ENCODE peak calls at places on chromosomes 5 and 9, in five cellular contexts. K, P, O, B and F are unnamed samples.

GRCh38 chr5:102794047-102794446 is 38.9 kb downstream of the PAM start:
- DNase-seq in B (no peak), P (no peak), O (no peak), K (no peak), F (no peak)

GRCh38 chr9:136024696-136025316 is 63.6 kb upstream of the UBAC1 start:
- DNase-seq in K (no peak), B (no peak), O (no peak), P (no peak), F (no peak)

GRCh38 chr9:108869092-108869725 is 7.1 kb downstream of the ACTL7A start:
- DNase-seq in B (no peak), P (peak), O (no peak), K (no peak), F (peak)

GRCh38 chr5:116759860-116760644 is 185.4 kb upstream of the SEMA6A start:
- DNase-seq in K (no peak), B (no peak), P (peak), O (no peak), F (peak)

GRCh38 chr9:36625006-36625600 is 52.4 kb downstream of the MELK start:
- DNase-seq in P (peak), K (no peak), B (peak), O (no peak), F (peak)

GRCh38 chr5:145680744-145681143 is 154.4 kb downstream of the PRELID2 start:
- DNase-seq in P (no peak), O (no peak), B (no peak), K (no peak), F (no peak)

GRCh38 chr9:107707915-107708441 is 218.4 kb upstream of the KLF4 start:
- DNase-seq in P (peak), B (no peak), O (no peak), K (no peak), F (peak)

GRCh38 chr9:656918-657583 is 184.4 kb upstream of the DMRT1 start:
- DNase-seq in P (no peak), K (no peak), O (no peak), B (no peak), F (no peak)

GRCh38 chr5:135308245-135308644 is 90.8 kb downstream of the MACROH2A1 start:
- DNase-seq in K (no peak), O (no peak), P (peak), B (no peak), F (peak)

GRCh38 chr9:88478236-88478635 is 56.7 kb upstream of the NXNL2 start:
- DNase-seq in B (no peak), O (no peak), P (no peak), K (no peak), F (peak)

GRCh38 chr5:103908327-103909099 is 345.9 kb upstream of the NUDT12 start:
- DNase-seq in B (no peak), O (no peak), K (no peak), P (no peak), F (no peak)

GRCh38 chr9:131610231-131610761 is 65.0 kb downstream of the PRRT1B start:
- DNase-seq in K (no peak), P (no peak), O (no peak), B (peak), F (peak)

GRCh38 chr5:109688647-109688998 is 1.1 kb upstream of the MAN2A1 start:
- DNase-seq in K (peak), O (no peak), B (no peak), P (no peak), F (peak)

GRCh38 chr5:14213253-14213652 is 70.1 kb downstream of the TRIO start:
- DNase-seq in P (no peak), B (no peak), O (no peak), K (no peak), F (no peak)

GRCh38 chr5:64273276-64273675 is 107.6 kb downstream of the RNF180 start:
- DNase-seq in O (no peak), P (no peak), B (no peak), K (no peak), F (no peak)

GRCh38 chr5:115842952-115843351 is 1.2 kb downstream of the AP3S1 start:
- DNase-seq in O (no peak), P (no peak), K (peak), B (no peak), F (peak)

GRCh38 chr5:125679522-125679921 is 743.7 kb upstream of the GRAMD2B start:
- DNase-seq in B (no peak), O (no peak), P (peak), K (no peak), F (no peak)

GRCh38 chr5:141558150-141558549 is 60.6 kb downstream of the DIAPH1 start:
- DNase-seq in O (no peak), P (no peak), K (no peak), B (no peak), F (no peak)

GRCh38 chr9:38339087-38339486 is 53.4 kb upstream of the ALDH1B1 start:
- DNase-seq in K (no peak), O (no peak), P (peak), B (no peak), F (peak)

GRCh38 chr5:82336566-82337351 is 58.6 kb upstream of the RPS23 start:
- DNase-seq in P (no peak), B (no peak), O (no peak), K (no peak), F (no peak)

GRCh38 chr9:80492221-80492620 is 920.5 kb downstream of the TLE4 start:
- DNase-seq in K (peak), O (no peak), P (peak), B (no peak), F (peak)

GRCh38 chr5:9774472-9775079 is 144.4 kb upstream of the TAS2R1 start:
- DNase-seq in K (no peak), B (peak), O (no peak), P (peak), F (peak)

GRCh38 chr9:98191615-98192502 is 578 bp downstream of the CORO2A start:
- DNase-seq in P (no peak), O (no peak), B (no peak), K (no peak), F (no peak)

GRCh38 chr5:181186902-181187499 is 18.0 kb downstream of the TRIM7 start:
- DNase-seq in O (no peak), P (no peak), B (no peak), K (no peak), F (no peak)

GRCh38 chr9:85408494-85408893 is 333.3 kb downstream of the AGTPBP1 start:
- DNase-seq in O (no peak), B (no peak), P (no peak), K (peak), F (no peak)

GRCh38 chr5:6633469-6634326 is 458 bp downstream of the SRD5A1 start:
- DNase-seq in B (no peak), K (peak), O (no peak), P (peak), F (no peak)

GRCh38 chr5:121315786-121316185 is 535.9 kb upstream of the FTMT start:
- DNase-seq in K (no peak), P (no peak), O (no peak), B (no peak), F (no peak)

GRCh38 chr9:95515272-95516113 is 1.3 kb downstream of the PTCH1 start:
- DNase-seq in O (no peak), B (no peak), P (no peak), K (no peak), F (no peak)

GRCh38 chr5:110900829-110901228 is 162.0 kb downstream of the SLC25A46 start:
- DNase-seq in B (peak), P (peak), O (no peak), K (no peak), F (peak)

GRCh38 chr5:172778223-172778814 is 7.3 kb upstream of the DUSP1 start:
- DNase-seq in B (no peak), O (no peak), K (no peak), P (peak), F (peak)

GRCh38 chr9:35852267-35852815 is 17.9 kb downstream of the OR13J1 start:
- DNase-seq in B (no peak), P (no peak), O (no peak), K (no peak), F (no peak)

GRCh38 chr5:37771203-37771611 is 68.6 kb downstream of the GDNF start:
- DNase-seq in K (no peak), O (no peak), B (no peak), P (no peak), F (no peak)

GRCh38 chr5:8944005-8944404 is 601.9 kb downstream of the SEMA5A start:
- DNase-seq in B (no peak), K (no peak), P (peak), O (no peak), F (no peak)

GRCh38 chr5:115555084-115555633 is 10.6 kb upstream of the FEM1C start:
- DNase-seq in P (no peak), B (no peak), O (no peak), K (no peak), F (no peak)

GRCh38 chr9:136711751-136712689 is at the start of gene DIPK1B:
- DNase-seq in B (no peak), P (no peak), K (no peak), O (no peak), F (no peak)

GRCh38 chr5:134462047-134462575 is 50.4 kb upstream of the CDKN2AIPNL start:
- DNase-seq in B (no peak), O (no peak), K (no peak), P (no peak), F (no peak)

GRCh38 chr9:127283917-127284316 is 19.3 kb downstream of the GARNL3 start:
- DNase-seq in P (peak), B (no peak), O (peak), K (no peak), F (peak)

GRCh38 chr9:38235244-38235643 is 157.3 kb upstream of the ALDH1B1 start:
- DNase-seq in B (no peak), K (no peak), O (no peak), P (no peak), F (no peak)

GRCh38 chr5:93006915-93007314 is 574.1 kb downstream of the NR2F1-AS1 start:
- DNase-seq in P (no peak), K (no peak), B (no peak), O (no peak), F (no peak)

GRCh38 chr9:105051897-105052296 is 123.9 kb upstream of the ABCA1 start:
- DNase-seq in B (no peak), K (no peak), P (no peak), O (no peak), F (no peak)

GRCh38 chr5:174218162-174218561 is 172.7 kb downstream of the NSG2 start:
- DNase-seq in P (no peak), K (no peak), O (no peak), B (no peak), F (no peak)
- TF ChIP-seq CTCF in P (no peak), K (no peak), O (no peak), B (no peak), F (no peak)

DNA sequence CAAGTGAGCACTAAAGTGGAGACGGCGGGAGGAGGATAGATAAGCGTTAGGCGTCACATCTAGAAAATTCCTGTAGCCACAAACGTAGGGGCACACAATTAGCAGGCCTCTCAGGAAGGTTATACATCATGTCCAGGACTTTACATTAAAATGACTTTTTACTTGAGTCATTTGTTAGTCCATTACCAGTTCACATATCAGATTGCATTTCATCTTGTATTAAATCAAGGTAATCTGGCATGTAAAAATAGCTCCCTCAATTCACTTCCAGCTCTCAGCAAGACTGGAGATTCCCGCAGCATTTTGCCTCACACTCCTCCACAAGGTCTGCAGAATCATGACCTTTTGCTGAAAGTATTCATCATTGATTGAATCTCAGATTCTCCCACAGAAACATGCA is 118.8 kb downstream of the PRDM6 start:
- DNase-seq in P (no peak), B (no peak), K (no peak), O (no peak), F (no peak)
- H3K4me3 ChIP-seq in P (no peak), B (no peak), K (no peak), O (no peak), F (no peak)

GRCh38 chr9:117555964-117556629 is 141.2 kb upstream of the ASTN2 start:
- DNase-seq in K (peak), P (peak), B (no peak), O (no peak), F (peak)
- TF ChIP-seq CTCF in K (peak), P (peak), B (peak), O (peak), F (peak)

GRCh38 chr5:131263648-131264452 is at the start of gene CDC42SE2:
- DNase-seq in B (peak), K (no peak), P (peak), O (peak), F (peak)
- H3K4me3 ChIP-seq in B (peak), K (peak), P (peak), O (peak), F (peak)

GRCh38 chr5:113336975-113337374 is 97.8 kb downstream of the TSSK1B start:
- DNase-seq in B (no peak), O (no peak), P (peak), K (no peak), F (peak)
- TF ChIP-seq CTCF in B (peak), O (peak), P (peak), K (peak), F (peak)

GRCh38 chr5:168891175-168891812 is 312.1 kb upstream of the PANK3 start:
- DNase-seq in O (no peak), B (no peak), P (no peak), K (no peak), F (no peak)
- H3K4me3 ChIP-seq in O (no peak), B (no peak), P (no peak), K (no peak), F (no peak)

DNA sequence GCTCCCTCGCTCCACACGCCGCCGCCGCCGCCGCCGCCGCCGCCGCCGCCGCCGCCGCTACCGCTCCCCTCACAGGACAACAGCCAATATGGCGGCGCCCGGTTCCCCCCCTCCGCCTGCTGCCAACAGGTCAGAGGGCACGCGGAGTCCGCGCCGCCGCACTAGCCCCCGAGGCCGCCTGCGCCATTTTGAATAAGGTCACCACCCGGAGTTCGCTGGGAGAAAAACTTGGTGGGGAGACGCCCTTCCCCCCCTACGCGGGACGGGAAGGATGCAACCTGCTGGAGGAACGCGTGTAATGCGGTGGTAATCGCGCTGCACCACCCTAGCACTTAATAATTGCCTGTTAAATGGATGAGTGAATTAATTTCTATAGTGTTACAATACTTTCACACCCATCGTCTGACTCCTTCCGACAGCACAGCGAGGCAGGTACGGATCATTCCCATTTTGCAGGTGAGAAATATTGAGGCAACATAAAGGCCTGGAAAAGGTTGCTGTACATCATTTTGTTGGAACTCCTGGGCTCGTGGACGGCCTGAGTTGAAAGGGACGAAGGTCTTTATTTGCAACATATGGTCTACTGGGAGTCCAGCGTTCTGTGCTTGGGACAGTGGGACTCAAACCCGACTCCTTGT is at the start of gene FAM193B:
- DNase-seq in P (peak), O (peak), B (peak), K (peak), F (peak)
- TF ChIP-seq CTCF in P (peak), O (no peak), B (peak), K (peak), F (peak)

DNA sequence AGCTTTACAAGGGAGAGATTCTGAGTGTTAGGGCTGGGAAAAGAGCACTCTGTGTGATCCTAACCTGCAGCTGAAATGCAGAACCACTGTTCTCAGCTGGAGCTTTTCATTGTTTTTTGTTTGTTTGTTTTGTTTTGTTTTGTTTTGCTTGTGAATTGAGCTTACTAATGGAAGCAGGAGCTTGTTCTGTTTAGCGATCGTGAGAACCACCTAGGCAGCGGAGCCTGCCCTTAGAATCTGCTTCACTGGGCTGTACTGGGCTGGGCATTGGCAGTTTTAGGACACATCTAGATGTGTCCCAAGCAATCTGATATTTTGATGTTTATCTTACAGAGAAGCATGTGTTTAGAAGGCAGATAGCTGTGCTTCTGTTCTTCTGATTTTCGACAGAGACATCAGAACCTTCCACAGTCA is 14.3 kb downstream of the SYK start:
- DNase-seq in O (no peak), P (no peak), B (no peak), K (no peak), F (no peak)
- H3K4me3 ChIP-seq in O (no peak), P (no peak), B (no peak), K (no peak), F (no peak)

DNA sequence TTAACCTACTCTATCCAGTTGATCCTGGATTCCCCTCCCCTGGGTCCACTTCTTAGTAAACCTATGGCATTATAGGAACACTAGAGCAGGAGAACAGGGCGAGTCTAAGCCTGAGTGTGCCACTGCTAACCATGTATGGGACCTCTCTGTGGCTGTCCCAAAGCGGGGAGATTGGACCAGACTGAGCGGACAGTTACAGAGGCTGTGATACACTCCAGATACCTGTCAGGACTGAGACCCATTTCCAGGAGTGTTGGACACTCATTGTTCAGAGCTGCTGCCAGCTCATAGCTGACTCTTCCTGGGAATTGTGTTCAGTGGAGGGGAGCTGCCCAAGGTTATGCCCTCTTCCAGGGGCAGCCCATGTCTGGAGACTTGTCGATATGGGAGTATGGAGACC is 11.9 kb upstream of the LTC4S start:
- DNase-seq in B (no peak), O (no peak), P (no peak), K (no peak), F (no peak)
- TF ChIP-seq CTCF in B (no peak), O (no peak), P (no peak), K (no peak), F (no peak)

GRCh38 chr9:20873240-20873860 is 158.1 kb downstream of the HACD4 start:
- DNase-seq in O (no peak), K (no peak), P (peak), B (no peak), F (peak)

GRCh38 chr9:20872340-20872977 is 159.0 kb downstream of the HACD4 start:
- DNase-seq in P (peak), O (no peak), K (no peak), B (peak), F (peak)
- H3K4me3 ChIP-seq in P (no peak), O (no peak), K (no peak), B (no peak), F (no peak)